ENCODE peak calls at places on chromosomes 11 and 22, in seven cellular contexts. N is endothelial cell of umbilical vein, K is IMR-90, J is MM.1S, D is neural progenitor cell, Q is OCI-LY7, Z is PC-3. V is an unnamed sample.

GRCh38 chr22:43128928-43129424 is 14.2 kb downstream of the MCAT start:
- DNase-seq in N (no peak), K (no peak), J (peak), D (no peak), Q (peak), Z (no peak), V (peak)

GRCh38 chr11:60871378-60872061 is 4.2 kb downstream of the ZP1 start:
- DNase-seq in N (no peak), K (peak), J (no peak), D (no peak), Q (no peak), Z (no peak), V (peak)

GRCh38 chr22:29108137-29108536 is 35.3 kb downstream of the KREMEN1 start:
- DNase-seq in N (no peak), K (peak), J (no peak), D (no peak), Q (no peak), Z (peak), V (no peak)

GRCh38 chr11:12716816-12717215 is 42.6 kb downstream of the TEAD1 start:
- DNase-seq in N (no peak), K (no peak), J (no peak), D (no peak), Q (no peak), Z (no peak), V (no peak)

GRCh38 chr11:117039897-117040296 is 58.3 kb downstream of the SIK3 start:
- DNase-seq in N (no peak), K (peak), J (no peak), D (no peak), Q (peak), Z (peak), V (no peak)

GRCh38 chr11:76786053-76787014 is 3.2 kb downstream of the TSKU start:
- DNase-seq in N (no peak), K (no peak), J (no peak), D (no peak), Q (no peak), Z (no peak), V (no peak)

GRCh38 chr11:107157809-107158187 is 139.5 kb upstream of the GUCY1A2 start:
- DNase-seq in N (no peak), K (no peak), J (no peak), D (no peak), Q (no peak), Z (peak), V (no peak)

GRCh38 chr11:42974510-42974909 is 337.3 kb upstream of the API5 start:
- DNase-seq in N (no peak), K (no peak), J (no peak), D (peak), Q (no peak), Z (no peak), V (no peak)

GRCh38 chr11:117929568-117930207 is 486 bp upstream of the TMPRSS13 start:
- DNase-seq in N (no peak), K (no peak), J (no peak), D (no peak), Q (no peak), Z (no peak), V (no peak)

GRCh38 chr11:19374189-19374588 is 133.4 kb upstream of the E2F8 start:
- DNase-seq in N (peak), K (peak), J (no peak), D (no peak), Q (no peak), Z (peak), V (no peak)

GRCh38 chr11:15641191-15641810 is 526.6 kb downstream of the INSC start:
- DNase-seq in N (no peak), K (no peak), J (no peak), D (no peak), Q (no peak), Z (no peak), V (no peak)

DNA sequence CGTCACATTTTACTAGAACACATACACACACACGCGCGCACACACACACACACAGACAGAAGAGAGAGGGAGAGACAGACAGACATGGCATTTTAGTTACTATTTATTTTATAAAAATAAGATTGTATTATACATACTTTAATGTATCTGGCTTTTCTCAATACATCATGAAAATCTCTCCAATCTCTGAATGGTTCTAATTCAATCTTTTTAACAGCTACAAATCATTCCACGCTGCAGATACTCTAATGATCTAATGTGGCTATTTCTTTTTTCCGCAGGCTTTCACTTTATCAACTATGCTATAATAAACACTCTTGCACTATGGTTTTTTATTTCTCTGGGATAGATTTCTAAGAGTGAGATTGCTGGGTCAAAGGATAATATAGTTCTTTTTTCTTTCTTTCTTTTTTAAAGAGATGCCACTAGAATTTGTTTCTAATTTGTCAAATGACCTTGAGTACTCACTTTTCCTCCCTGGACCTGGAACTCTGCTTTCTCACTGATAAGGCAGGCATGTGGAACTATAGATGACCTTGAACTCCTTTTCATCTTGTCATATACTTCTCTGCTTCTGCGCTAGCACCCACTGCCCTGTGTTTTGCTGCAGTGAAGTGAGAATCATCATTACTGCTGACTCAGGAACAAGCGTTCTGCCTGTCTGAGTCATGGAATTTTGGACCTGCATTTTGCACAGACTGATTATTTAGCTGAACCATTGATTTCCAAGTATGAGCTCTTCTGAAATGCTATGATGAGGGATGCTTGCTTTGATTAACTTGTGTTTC is 4.9 kb upstream of the SLC6A5 start:
- DNase-seq in N (no peak), K (no peak), J (no peak), D (no peak), Q (no peak), Z (no peak), V (no peak)
- TF ChIP-seq CTCF in N (no peak), K (no peak), J (no peak), D (no peak), Q (no peak), Z (no peak), V (no peak)

GRCh38 chr22:27719535-27720227 is 81.9 kb downstream of the MN1 start:
- DNase-seq in N (no peak), K (peak), J (no peak), D (no peak), Q (peak), Z (no peak), V (no peak)
- H3K27ac ChIP-seq in N (no peak), K (no peak), J (no peak), D (no peak), Q (no peak), Z (peak), V (no peak)

GRCh38 chr22:26548984-26549383 is 36.7 kb upstream of the TFIP11 start:
- DNase-seq in N (no peak), K (no peak), J (no peak), D (no peak), Q (no peak), Z (no peak), V (no peak)

GRCh38 chr22:26547426-26547825 is 35.2 kb upstream of the TFIP11 start:
- DNase-seq in N (no peak), K (peak), J (peak), D (no peak), Q (no peak), Z (no peak), V (peak)

GRCh38 chr22:26548303-26548702 is 36.0 kb upstream of the TFIP11 start:
- DNase-seq in N (no peak), K (no peak), J (no peak), D (no peak), Q (no peak), Z (no peak), V (no peak)

GRCh38 chr22:26546282-26546681 is 34.0 kb upstream of the TFIP11 start:
- DNase-seq in N (no peak), K (no peak), J (no peak), D (no peak), Q (no peak), Z (no peak), V (no peak)

GRCh38 chr22:26547837-26548236 is 35.6 kb upstream of the TFIP11 start:
- DNase-seq in N (no peak), K (no peak), J (no peak), D (no peak), Q (no peak), Z (no peak), V (no peak)
- H3K4me2 ChIP-seq in N (no peak), K (no peak), J (peak), D (no peak), Q (no peak), Z (no peak), V (no peak)

GRCh38 chr22:26318975-26319374 is 110.1 kb upstream of the ASPHD2 start:
- DNase-seq in N (no peak), K (no peak), J (no peak), D (no peak), Q (no peak), Z (peak), V (no peak)
- TF ChIP-seq CTCF in N (peak), K (no peak), J (no peak), D (no peak), Q (peak), Z (peak), V (peak)

GRCh38 chr11:10317776-10318526 is 13.1 kb downstream of the ADM start:
- DNase-seq in N (no peak), K (no peak), J (peak), D (peak), Q (peak), Z (no peak), V (no peak)
- H3K27ac ChIP-seq in N (no peak), K (no peak), J (peak), D (peak), Q (peak), Z (no peak), V (no peak)

V was measured in DND-41.